ENCODE peak calls at places on chromosome 16, in nine cellular contexts. E is fibroblast of pulmonary artery, Y is cardiac muscle cell, G is upper lobe of right lung, H is AG04450, L is A549, A is right lobe of liver, Q is OCI-LY7, X is tibial nerve. J is an unnamed sample.

GRCh38 chr16:59046335-59046734 is 312.2 kb upstream of the GOT2 start:
- DNase-seq in E (no peak), Y (no peak), G (no peak), H (no peak), L (no peak), A (no peak), Q (no peak), X (no peak), J (no peak)

GRCh38 chr16:82772215-82772614 is 145.4 kb downstream of the CDH13 start:
- DNase-seq in E (no peak), Y (no peak), G (no peak), H (no peak), L (no peak), A (no peak), Q (no peak), X (no peak), J (no peak)

GRCh38 chr16:88783391-88784073 is 1.5 kb downstream of the PIEZO1 start:
- DNase-seq in E (no peak), Y (no peak), G (peak), H (no peak), L (no peak), A (peak), Q (peak), X (peak), J (no peak)

GRCh38 chr16:1152651-1153259 is at the start of gene CACNA1H:
- DNase-seq in E (no peak), Y (peak), G (no peak), H (no peak), L (no peak), A (no peak), Q (no peak), X (no peak), J (no peak)

GRCh38 chr16:82628741-82629140 is 2.0 kb downstream of the CDH13 start:
- DNase-seq in E (no peak), Y (no peak), G (no peak), H (no peak), L (no peak), A (no peak), Q (no peak), X (no peak), J (no peak)

GRCh38 chr16:88357306-88358032 is 25.3 kb upstream of the ZNF469 start:
- DNase-seq in E (no peak), Y (no peak), G (no peak), H (no peak), L (no peak), A (peak), Q (no peak), X (no peak), J (no peak)

GRCh38 chr16:57373117-57373947 is 1.0 kb downstream of the CX3CL1 start:
- DNase-seq in E (no peak), Y (no peak), G (no peak), H (no peak), L (no peak), A (no peak), Q (no peak), X (no peak), J (no peak)

GRCh38 chr16:30458561-30459394 is 13.1 kb upstream of the SEPHS2 start:
- DNase-seq in E (no peak), Y (no peak), G (peak), H (no peak), L (no peak), A (peak), Q (peak), X (no peak), J (no peak)

GRCh38 chr16:4681471-4682083 is 11.8 kb upstream of the NUDT16L1 start:
- DNase-seq in E (no peak), Y (no peak), G (no peak), H (no peak), L (no peak), A (no peak), Q (no peak), X (no peak), J (no peak)

GRCh38 chr16:19860146-19861030 is 24.3 kb downstream of the GPRC5B start:
- DNase-seq in E (peak), Y (no peak), G (no peak), H (peak), L (no peak), A (no peak), Q (no peak), X (no peak), J (peak)

GRCh38 chr16:87404764-87405625 is 12.9 kb downstream of the MAP1LC3B start:
- DNase-seq in E (no peak), Y (no peak), G (no peak), H (no peak), L (no peak), A (peak), Q (no peak), X (no peak), J (no peak)

GRCh38 chr16:88701541-88702363 is 4.5 kb downstream of the RNF166 start:
- DNase-seq in E (no peak), Y (no peak), G (no peak), H (no peak), L (no peak), A (no peak), Q (no peak), X (no peak), J (no peak)

GRCh38 chr16:8847623-8848022 is 21.2 kb downstream of the CARHSP1 start:
- DNase-seq in E (no peak), Y (no peak), G (peak), H (no peak), L (no peak), A (no peak), Q (no peak), X (no peak), J (no peak)

GRCh38 chr16:11727945-11728543 is 14.6 kb downstream of the TXNDC11 start:
- DNase-seq in E (no peak), Y (no peak), G (no peak), H (no peak), L (no peak), A (no peak), Q (no peak), X (no peak), J (no peak)

GRCh38 chr16:17273142-17273561 is 197.6 kb downstream of the XYLT1 start:
- DNase-seq in E (peak), Y (no peak), G (no peak), H (peak), L (peak), A (no peak), Q (no peak), X (peak), J (no peak)

GRCh38 chr16:492211-492875 is 35.2 kb upstream of the CAPN15 start:
- DNase-seq in E (no peak), Y (no peak), G (no peak), H (no peak), L (no peak), A (no peak), Q (no peak), X (no peak), J (no peak)

GRCh38 chr16:4800290-4801041 is 2.0 kb downstream of the ROGDI start:
- DNase-seq in E (no peak), Y (no peak), G (peak), H (no peak), L (no peak), A (peak), Q (no peak), X (no peak), J (no peak)

GRCh38 chr16:89146211-89147005 is 25.1 kb upstream of the CDH15 start:
- DNase-seq in E (no peak), Y (no peak), G (peak), H (no peak), L (no peak), A (peak), Q (no peak), X (no peak), J (no peak)

GRCh38 chr16:426115-426905 is 861 bp downstream of the RAB11FIP3 start:
- DNase-seq in E (no peak), Y (peak), G (no peak), H (no peak), L (no peak), A (no peak), Q (peak), X (no peak), J (no peak)

GRCh38 chr16:24999856-25000447 is 15.2 kb downstream of the ARHGAP17 start:
- DNase-seq in E (no peak), Y (peak), G (no peak), H (no peak), L (peak), A (no peak), Q (no peak), X (no peak), J (no peak)

GRCh38 chr16:90046971-90047713 is 27.9 kb upstream of the DBNDD1 start:
- DNase-seq in E (peak), Y (peak), G (peak), H (no peak), L (no peak), A (peak), Q (no peak), X (peak), J (no peak)

GRCh38 chr16:81634380-81635121 is 144.5 kb upstream of the PLCG2 start:
- DNase-seq in E (peak), Y (peak), G (no peak), H (no peak), L (no peak), A (no peak), Q (no peak), X (no peak), J (no peak)

GRCh38 chr16:46895399-46896313 is 11.5 kb downstream of the GPT2 start:
- DNase-seq in E (no peak), Y (no peak), G (no peak), H (no peak), L (no peak), A (peak), Q (no peak), X (no peak), J (no peak)

GRCh38 chr16:78490847-78491246 is 391.4 kb downstream of the WWOX start:
- DNase-seq in E (no peak), Y (no peak), G (no peak), H (no peak), L (no peak), A (no peak), Q (no peak), X (no peak), J (no peak)

GRCh38 chr16:70750893-70751467 is 50.0 kb downstream of the VAC14 start:
- DNase-seq in E (peak), Y (peak), G (peak), H (peak), L (peak), A (peak), Q (no peak), X (peak), J (peak)

DNA sequence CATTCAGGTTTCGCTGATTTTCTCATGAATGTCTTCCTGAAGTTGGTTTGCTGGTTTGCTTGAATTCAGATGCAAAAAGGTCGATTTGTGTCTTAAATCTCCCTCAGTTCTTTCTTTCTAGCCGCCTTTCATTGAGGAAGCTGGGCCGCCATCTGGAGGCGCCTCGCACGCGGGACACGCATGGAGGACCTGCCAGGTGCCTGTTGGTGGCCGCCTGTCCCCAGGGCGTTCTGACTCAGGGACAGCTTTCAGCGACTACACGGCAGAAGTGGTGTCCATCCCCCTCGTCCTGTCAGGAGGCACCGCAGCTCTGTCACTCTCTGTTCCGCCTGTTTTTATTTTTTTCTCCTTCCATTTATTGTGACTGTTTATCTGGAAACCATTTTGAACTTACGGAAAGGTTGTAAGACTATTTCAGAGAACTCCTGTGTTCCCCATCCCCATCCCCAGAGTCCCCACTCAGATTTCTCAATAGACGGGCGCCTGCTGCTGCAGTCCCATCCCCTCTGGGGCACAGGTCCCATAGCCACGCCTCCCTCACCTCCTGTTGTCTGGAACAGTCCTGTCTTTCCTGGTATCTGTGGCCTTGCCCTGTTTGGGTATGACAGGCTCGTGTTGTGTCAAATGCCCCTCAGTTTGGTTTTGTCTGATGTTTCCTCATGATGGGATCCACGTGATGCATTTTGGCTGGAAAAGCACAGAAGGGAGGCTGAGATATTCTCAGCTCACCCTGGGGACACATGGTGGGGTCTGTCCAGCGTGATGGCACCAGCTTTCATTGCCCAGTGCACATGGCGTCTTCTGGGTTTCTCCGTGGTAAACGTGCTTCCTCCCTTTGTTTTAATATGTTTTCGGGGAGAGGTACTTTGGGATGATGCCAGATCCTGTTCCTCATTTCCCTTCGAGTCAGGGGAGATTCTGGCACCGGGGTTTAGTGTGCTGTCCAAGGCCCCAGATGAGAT is 33.4 kb downstream of the COX4I1 start:
- DNase-seq in E (peak), Y (no peak), G (no peak), H (no peak), L (no peak), A (peak), Q (peak), X (no peak), J (no peak)
- TF ChIP-seq CTCF in E (no peak), Y (no peak), G (no peak), H (no peak), L (no peak), A (no peak), Q (peak), X (no peak), J (no peak)

GRCh38 chr16:67277999-67278772 is 1.1 kb upstream of the PLEKHG4 start:
- DNase-seq in E (peak), Y (no peak), G (no peak), H (no peak), L (no peak), A (no peak), Q (no peak), X (no peak), J (no peak)
- H3K4me3 ChIP-seq in E (peak), Y (no peak), G (peak), H (peak), L (peak), A (peak), Q (peak), X (peak), J (peak)

GRCh38 chr16:64983983-64984382 is 137.9 kb downstream of the CDH11 start:
- DNase-seq in E (peak), Y (peak), G (no peak), H (peak), L (peak), A (no peak), Q (peak), X (peak), J (peak)
- TF ChIP-seq CTCF in E (peak), Y (peak), G (peak), H (peak), L (peak), A (peak), Q (peak), X (peak), J (peak)

GRCh38 chr16:83968483-83968865 is 430 bp downstream of the NECAB2 start:
- DNase-seq in E (no peak), Y (peak), G (no peak), H (no peak), L (no peak), A (peak), Q (no peak), X (no peak), J (no peak)
- H3K4me3 ChIP-seq in E (no peak), Y (no peak), G (no peak), H (no peak), L (no peak), A (no peak), Q (no peak), X (peak), J (no peak)

DNA sequence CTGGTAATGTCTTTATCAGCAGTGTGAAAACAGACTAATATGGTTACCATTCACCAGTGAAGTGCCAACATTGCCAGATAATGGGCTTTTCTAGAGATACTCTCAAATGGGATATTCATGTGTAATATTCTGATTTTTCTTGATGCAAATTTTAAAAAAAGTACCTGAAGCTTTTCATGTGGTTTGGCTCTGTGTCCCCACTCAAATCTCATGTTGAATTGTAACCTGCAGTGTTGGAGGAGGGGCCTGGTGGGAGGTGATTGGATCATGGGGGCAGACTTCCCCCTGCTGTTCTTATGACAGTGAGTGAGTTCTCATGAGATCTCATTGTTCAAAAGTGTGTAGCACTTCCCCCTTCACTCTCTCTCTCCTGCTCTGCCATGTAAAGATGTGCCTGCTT is 436.1 kb downstream of the SHISA9 start:
- DNase-seq in E (no peak), Y (no peak), G (no peak), H (no peak), L (no peak), A (no peak), Q (no peak), X (no peak), J (no peak)
- TF ChIP-seq CTCF in E (no peak), Y (no peak), G (no peak), H (no peak), L (no peak), A (no peak), Q (no peak), X (no peak), J (no peak)

DNA sequence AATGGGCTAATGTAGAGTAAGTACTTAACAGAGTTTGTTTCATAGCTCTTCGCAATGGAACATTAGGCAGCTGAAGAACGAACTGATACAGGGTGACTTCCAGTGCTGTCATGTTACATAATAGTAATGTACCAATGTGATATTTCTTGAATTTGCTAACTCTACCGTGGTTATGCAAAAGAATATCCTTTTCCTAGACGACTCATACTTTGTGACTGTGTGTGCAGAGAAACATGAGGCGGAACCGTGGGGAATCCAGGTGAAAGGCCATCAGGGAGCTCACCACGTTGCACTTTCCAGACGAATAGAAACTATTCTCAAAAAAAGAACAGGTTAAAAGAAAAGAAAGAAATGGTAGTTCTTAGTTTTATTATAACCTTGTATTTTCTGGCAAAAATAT is 13.2 kb downstream of the NOB1 start:
- DNase-seq in E (peak), Y (no peak), G (no peak), H (no peak), L (no peak), A (no peak), Q (no peak), X (no peak), J (peak)
- H3K4me3 ChIP-seq in E (no peak), Y (no peak), G (no peak), H (no peak), L (peak), A (no peak), Q (no peak), X (no peak), J (no peak)

J was measured in epithelial cell of proximal tubule.